ENCODE peak calls at places on chromosome 18, in four cellular contexts. L is KG1, Q is mucosa of gallbladder, W is AML-193. R is an unnamed sample.

GRCh38 chr18:46387426-46388131 is 269.4 kb downstream of the LOXHD1 start:
- DNase-seq in Q (no peak), W (no peak), L (no peak), R (no peak)

GRCh38 chr18:5393779-5394178 is 98.3 kb upstream of the ZBTB14 start:
- DNase-seq in W (no peak), Q (no peak), L (no peak), R (no peak)

GRCh38 chr18:21366896-21367295 is 124.9 kb downstream of the GREB1L start:
- DNase-seq in L (no peak), W (no peak), Q (no peak), R (no peak)

GRCh38 chr18:31176531-31176930 is 13.9 kb upstream of the DSC1 start:
- DNase-seq in L (no peak), W (no peak), Q (no peak), R (no peak)

GRCh38 chr18:58168986-58169385 is 125.0 kb downstream of the NEDD4L start:
- DNase-seq in Q (no peak), L (no peak), W (no peak), R (no peak)

GRCh38 chr18:41371718-41372117 is 583.3 kb upstream of the PIK3C3 start:
- DNase-seq in W (no peak), Q (no peak), L (no peak), R (no peak)

GRCh38 chr18:55555628-55556027 is 32.4 kb downstream of the TCF4 start:
- DNase-seq in Q (no peak), W (no peak), L (no peak), R (no peak)

GRCh38 chr18:43234889-43235288 is 42.4 kb downstream of the SYT4 start:
- DNase-seq in L (no peak), Q (no peak), W (no peak), R (no peak)

GRCh38 chr18:40464032-40464431 is 1491.0 kb upstream of the PIK3C3 start:
- DNase-seq in L (no peak), Q (no peak), W (no peak), R (no peak)

GRCh38 chr18:35968278-35968880 is 4.1 kb upstream of the RMP24 start:
- DNase-seq in W (no peak), Q (no peak), L (no peak), R (peak)

GRCh38 chr18:54684786-54685185 is 93.7 kb downstream of the DYNAP start:
- DNase-seq in Q (no peak), L (no peak), W (no peak), R (no peak)

GRCh38 chr18:74899554-74899953 is 301.9 kb downstream of the ZNF407 start:
- DNase-seq in Q (no peak), W (no peak), L (no peak), R (no peak)

GRCh38 chr18:22170421-22171262 is 1.3 kb downstream of the GATA6 start:
- DNase-seq in L (no peak), W (no peak), Q (no peak), R (no peak)

GRCh38 chr18:43571078-43571689 is 293.9 kb upstream of the SYT4 start:
- DNase-seq in Q (peak), W (peak), L (peak), R (peak)

GRCh38 chr18:3771121-3771971 is 321.4 kb downstream of the TGIF1 start:
- DNase-seq in Q (peak), L (peak), W (peak), R (peak)

GRCh38 chr18:36130883-36131653 is 1.4 kb downstream of the ELP2 start:
- DNase-seq in L (no peak), W (no peak), Q (no peak), R (peak)

GRCh38 chr18:50193796-50194622 is 938 bp downstream of the MYO5B start:
- DNase-seq in L (no peak), W (no peak), Q (no peak), R (no peak)

GRCh38 chr18:11990541-11990940 is 9.2 kb downstream of the IMPA2 start:
- DNase-seq in L (no peak), Q (no peak), W (no peak), R (no peak)